ENCODE peak calls at places on chromosomes 12 and 14, in four cellular contexts. A, X, P and W are unnamed samples.

GRCh38 chr12:27969011-27969900 is 3.3 kb downstream of the PTHLH start:
- DNase-seq in A (no peak), X (no peak), P (no peak), W (no peak)

GRCh38 chr12:65882504-65882903 is 58.2 kb downstream of the HMGA2 start:
- DNase-seq in A (no peak), X (no peak), P (no peak), W (no peak)

GRCh38 chr14:62776300-62776699 is 269.0 kb downstream of the KCNH5 start:
- DNase-seq in A (no peak), X (no peak), P (no peak), W (no peak)

GRCh38 chr12:57637364-57637763 is 4.4 kb upstream of the B4GALNT1 start:
- DNase-seq in A (no peak), X (no peak), P (no peak), W (no peak)

GRCh38 chr12:66514581-66514980 is 164.3 kb downstream of the GRIP1 start:
- DNase-seq in A (no peak), X (no peak), P (no peak), W (no peak)

GRCh38 chr12:127690161-127690560 is 576.8 kb upstream of the TMEM132C start:
- DNase-seq in A (no peak), X (no peak), P (no peak), W (no peak)

GRCh38 chr12:1504304-1505150 is 89.9 kb downstream of the FBXL14 start:
- DNase-seq in A (no peak), X (no peak), P (no peak), W (peak)

GRCh38 chr14:93103392-93104080 is 12.2 kb downstream of the ITPK1 start:
- DNase-seq in A (no peak), X (peak), P (peak), W (no peak)

GRCh38 chr14:75044322-75044721 is 6.9 kb downstream of the MLH3 start:
- DNase-seq in A (no peak), X (no peak), P (no peak), W (no peak)

GRCh38 chr14:33674716-33675115 is 276.2 kb downstream of the EGLN3 start:
- DNase-seq in A (no peak), X (no peak), P (no peak), W (no peak)

GRCh38 chr14:33678012-33678411 is 272.9 kb downstream of the EGLN3 start:
- DNase-seq in A (no peak), X (no peak), P (no peak), W (no peak)

GRCh38 chr14:33679025-33679424 is 271.8 kb downstream of the EGLN3 start:
- DNase-seq in A (no peak), X (no peak), P (no peak), W (no peak)

GRCh38 chr14:33675415-33676130 is 275.3 kb downstream of the EGLN3 start:
- DNase-seq in A (no peak), X (no peak), P (no peak), W (no peak)

GRCh38 chr14:33676135-33676566 is 274.7 kb downstream of the EGLN3 start:
- DNase-seq in A (peak), X (no peak), P (no peak), W (peak)
- TF ChIP-seq SPI1 in A (no peak), X (no peak), P (no peak), W (no peak)

DNA sequence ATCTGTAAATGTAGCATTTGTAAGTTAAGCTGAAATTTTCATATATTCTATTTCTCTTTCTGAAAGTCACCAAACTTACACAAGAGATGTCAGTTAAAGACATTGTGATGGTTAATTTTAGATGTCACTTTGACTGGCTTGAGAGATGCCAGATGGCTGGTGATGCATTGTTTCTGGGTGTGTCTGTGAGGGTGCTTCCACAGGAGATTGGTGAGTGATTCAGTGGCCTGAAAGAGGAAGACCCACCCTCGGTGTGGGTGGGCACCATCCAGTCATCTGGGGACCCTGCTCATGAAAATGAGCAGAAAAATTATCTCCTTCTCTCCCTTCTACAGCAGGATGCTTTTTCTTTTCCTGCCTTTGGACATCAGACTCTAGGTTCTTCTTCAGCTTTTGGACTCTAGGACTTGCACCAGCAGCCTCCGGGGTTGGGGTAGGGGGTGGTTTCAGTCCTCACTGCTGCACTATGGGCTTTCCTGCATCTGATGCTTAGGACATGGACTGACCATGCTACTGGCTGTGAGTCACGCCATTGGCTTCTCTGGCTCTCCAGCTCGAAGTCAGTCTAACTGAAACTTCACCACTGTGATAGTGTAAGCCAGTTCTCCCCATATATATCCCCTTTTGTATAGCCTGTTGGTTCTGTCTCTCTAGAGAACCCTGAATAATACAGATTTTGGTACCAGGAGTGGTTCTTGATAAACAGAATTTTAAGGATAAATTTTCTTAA is 20.9 kb downstream of the PDE6H start:
- DNase-seq in A (no peak), X (no peak), P (no peak), W (no peak)
- TF ChIP-seq SPI1 in A (no peak), X (no peak), P (no peak), W (no peak)

DNA sequence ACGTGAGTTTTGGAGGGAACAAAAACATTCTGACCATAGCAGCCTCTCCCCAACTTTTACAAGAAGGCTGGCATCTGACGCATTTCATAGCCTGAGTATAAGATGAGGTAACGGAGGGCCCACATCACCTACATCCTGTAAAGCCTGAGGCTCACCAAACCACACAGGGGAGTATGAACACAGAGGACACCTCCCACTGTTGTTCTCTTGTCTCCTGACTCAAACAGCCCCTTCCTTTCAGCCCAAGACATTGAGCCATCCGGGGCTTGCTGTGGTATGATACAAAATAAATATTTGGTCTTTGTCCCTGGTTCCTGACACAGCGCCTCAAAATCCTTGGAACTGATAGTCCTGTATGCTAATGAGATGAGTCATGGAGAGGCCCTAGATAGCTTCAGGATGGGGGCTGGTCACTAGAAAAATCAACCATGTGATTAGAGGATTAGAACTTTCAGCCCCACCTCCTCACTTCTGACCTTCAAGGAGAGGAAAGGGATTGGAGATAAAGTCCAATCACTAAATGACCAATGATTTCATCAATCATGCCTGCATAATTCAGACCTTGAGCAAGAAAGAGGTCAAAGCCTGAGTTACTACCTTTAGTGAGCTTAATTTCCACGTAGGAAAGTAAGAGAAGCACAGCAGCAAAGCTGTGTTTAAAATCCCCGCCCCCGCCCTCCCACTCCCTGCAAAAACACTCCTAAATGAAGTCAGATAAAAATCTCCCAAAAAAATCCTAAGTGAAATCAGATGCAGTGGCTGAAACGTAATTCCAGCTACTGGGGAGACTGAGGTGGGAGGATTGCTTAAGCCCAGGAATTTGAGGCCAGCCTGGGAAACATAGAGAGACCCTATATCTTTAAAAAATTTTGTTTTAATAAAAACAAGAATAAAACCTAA is 236.4 kb downstream of the PCNX1 start:
- DNase-seq in A (peak), X (no peak), P (no peak), W (peak)
- TF ChIP-seq SPI1 in A (no peak), X (no peak), P (no peak), W (no peak)

DNA sequence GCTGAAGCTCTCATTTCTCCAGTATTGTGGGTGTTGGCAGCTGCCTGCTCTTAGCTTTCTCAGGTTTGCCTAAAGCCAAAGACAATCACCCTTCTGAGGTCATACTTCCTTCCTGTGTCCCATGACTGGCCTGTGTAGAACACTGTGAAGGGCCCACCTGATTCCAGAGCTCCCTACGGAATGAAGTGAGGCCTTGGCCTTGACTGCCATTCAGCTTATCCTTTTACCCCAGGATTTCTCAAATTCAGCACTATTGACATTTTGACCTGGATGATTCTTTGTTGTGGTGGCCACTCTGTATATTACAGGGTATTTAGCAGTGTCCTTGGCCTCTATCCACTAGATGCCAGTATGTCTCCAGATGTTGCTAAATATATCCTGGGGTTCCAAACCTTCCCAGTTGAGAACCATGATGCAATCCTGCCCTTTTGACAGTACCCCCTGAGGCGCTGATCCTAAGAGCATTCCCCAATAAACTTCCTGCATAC is 112.3 kb upstream of the KRR1 start:
- DNase-seq in A (no peak), X (no peak), P (no peak), W (no peak)
- TF ChIP-seq SPI1 in A (no peak), X (no peak), P (no peak), W (no peak)

GRCh38 chr12:131882804-131883520 is 11.5 kb upstream of the ULK1 start:
- DNase-seq in A (peak), X (no peak), P (no peak), W (no peak)

GRCh38 chr12:131885543-131886057 is 8.8 kb upstream of the ULK1 start:
- DNase-seq in A (no peak), X (no peak), P (no peak), W (no peak)

DNA sequence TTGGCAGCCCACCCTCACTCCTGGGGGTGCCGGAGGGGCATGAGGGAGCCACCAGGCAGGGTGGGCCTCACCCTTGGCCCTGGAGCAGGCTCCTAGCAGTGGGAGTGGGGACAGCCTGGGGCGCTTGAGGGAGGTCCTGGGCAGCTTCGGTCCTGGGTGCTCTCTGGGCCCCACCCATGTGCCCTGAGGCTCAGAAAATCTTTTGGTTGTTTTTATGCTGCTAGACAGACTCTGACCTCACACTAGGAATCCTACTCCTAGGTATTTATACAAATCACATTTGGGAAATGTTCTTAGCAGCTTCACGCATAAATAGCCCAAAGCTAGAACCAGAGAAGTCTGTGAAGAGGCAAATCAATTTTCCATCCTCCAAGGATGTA is 10.9 kb upstream of the ULK1 start:
- DNase-seq in A (no peak), X (no peak), P (no peak), W (no peak)
- TF ChIP-seq SPI1 in A (no peak), X (no peak), P (no peak), W (no peak)

DNA sequence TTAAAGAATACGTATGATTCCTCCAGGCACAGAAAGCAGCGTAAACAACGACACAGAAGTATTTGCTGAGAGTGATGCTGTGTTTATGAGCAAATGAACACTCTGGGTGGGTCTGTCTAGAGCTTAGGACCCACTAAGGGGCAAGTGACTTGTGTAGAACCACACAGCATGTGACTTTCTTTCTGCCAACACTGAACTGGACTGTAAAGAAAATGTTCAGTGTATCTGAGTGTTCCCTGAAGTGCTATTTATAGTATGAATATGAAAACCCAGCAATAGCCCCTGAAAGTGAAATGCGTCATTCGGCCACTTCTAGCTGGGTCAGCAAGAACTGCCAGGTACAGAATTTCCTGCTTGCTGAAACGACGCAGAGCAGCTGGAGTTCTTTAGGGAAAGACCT is 78.4 kb downstream of the ST8SIA1 start:
- DNase-seq in A (no peak), X (no peak), P (no peak), W (no peak)
- TF ChIP-seq SPI1 in A (no peak), X (no peak), P (no peak), W (no peak)

GRCh38 chr14:28757790-28758189 is 8.8 kb upstream of the FOXG1 start:
- DNase-seq in A (no peak), X (no peak), P (no peak), W (no peak)
- TF ChIP-seq SPI1 in A (no peak), X (no peak), P (no peak), W (no peak)

GRCh38 chr12:61804301-61804700 is 455.9 kb upstream of the USP15 start:
- DNase-seq in A (no peak), X (no peak), P (no peak), W (no peak)
- TF ChIP-seq SPI1 in A (no peak), X (no peak), P (no peak), W (no peak)